ENCODE peak calls at places on chromosome 3, in nine cellular contexts. C is left ventricle myocardium inferior; L is GM20000; S is HFF-Myc; X is foreskin fibroblast; N is CD8-positive, alpha-beta T cell; G is mesothelial cell of epicardium; Q is neural progenitor cell; F is heart left ventricle. B is an unnamed sample.

GRCh38 chr3:150274372-150274771 is 133.7 kb upstream of the TSC22D2 start:
- DNase-seq in L (no peak), F (no peak), X (no peak), G (no peak), N (no peak), Q (no peak), C (no peak), S (no peak), B (no peak)

GRCh38 chr3:133445111-133445510 is 45.3 kb downstream of the BFSP2 start:
- DNase-seq in L (no peak), S (no peak), N (no peak), Q (no peak), C (no peak), F (no peak), G (no peak), X (no peak), B (no peak)

GRCh38 chr3:13634151-13634550 is 85.2 kb downstream of the FBLN2 start:
- DNase-seq in L (no peak), F (no peak), N (no peak), G (no peak), S (no peak), C (no peak), X (no peak), Q (no peak), B (no peak)

GRCh38 chr3:109702252-109702651 is 364.9 kb upstream of the DPPA4 start:
- DNase-seq in N (no peak), X (no peak), G (no peak), Q (no peak), L (peak; percentile 6), F (no peak), C (no peak), S (no peak), B (no peak)

GRCh38 chr3:99825239-99825638 is 7.6 kb downstream of the CMSS1 start:
- DNase-seq in N (no peak), Q (no peak), C (no peak), G (no peak), X (no peak), S (no peak), F (no peak), L (no peak), B (no peak)

GRCh38 chr3:130463221-130463620 is 53.8 kb upstream of the COL6A6 start:
- DNase-seq in S (no peak), L (no peak), Q (no peak), X (no peak), G (no peak), C (no peak), F (no peak), N (no peak), B (no peak)

GRCh38 chr3:50525987-50526386 is 22.6 kb upstream of the CACNA2D2 start:
- DNase-seq in G (peak; percentile 75), S (peak; percentile 17), F (no peak), X (peak; percentile 24), L (peak; percentile 74), Q (peak; percentile 87), N (no peak), C (peak; percentile 42), B (peak; percentile 79)

GRCh38 chr3:70982700-70983140 is 600.8 kb downstream of the FOXP1 start:
- DNase-seq in F (peak; percentile 40), Q (peak; percentile 52), C (no peak), G (peak; percentile 55), S (peak; percentile 56), X (peak; percentile 69), N (no peak), L (peak; percentile 41), B (no peak)

GRCh38 chr3:47245271-47245670 is 37.3 kb downstream of the KIF9 start:
- DNase-seq in N (no peak), C (no peak), S (no peak), X (no peak), F (no peak), Q (no peak), L (no peak), G (no peak), B (no peak)

GRCh38 chr3:47247131-47248064 is 35.2 kb downstream of the KIF9 start:
- DNase-seq in F (no peak), X (no peak), G (no peak), S (no peak), L (no peak), N (no peak), C (no peak), Q (no peak), B (no peak)

GRCh38 chr3:47239929-47240328 is 42.7 kb downstream of the KIF9 start:
- DNase-seq in C (no peak), Q (no peak), X (no peak), G (no peak), F (no peak), S (no peak), L (no peak), N (no peak), B (no peak)

GRCh38 chr3:47244531-47245100 is 38.0 kb downstream of the KIF9 start:
- DNase-seq in S (no peak), Q (no peak), F (no peak), X (no peak), G (no peak), C (no peak), L (no peak), N (no peak), B (no peak)

DNA sequence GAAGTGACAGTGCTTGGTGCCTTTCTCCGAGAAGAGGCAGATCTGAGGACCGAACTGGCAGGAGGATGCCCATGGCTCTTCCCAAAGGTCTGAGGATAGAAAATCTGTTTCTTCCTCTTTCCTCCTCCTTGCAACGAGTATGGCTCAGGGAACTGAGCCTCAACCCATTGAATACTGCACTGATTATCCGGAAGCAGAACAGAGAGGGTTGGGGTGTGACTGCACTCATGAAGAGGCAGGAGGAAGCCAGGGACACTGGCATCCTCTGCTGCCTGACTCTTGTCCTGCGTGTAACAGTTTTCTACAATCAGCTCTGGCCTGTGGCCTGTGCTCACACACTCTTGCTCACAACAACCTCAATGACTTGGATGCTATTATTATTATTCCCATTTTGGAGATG is 38.9 kb downstream of the KIF9 start:
- DNase-seq in N (no peak), L (no peak), Q (no peak), X (no peak), C (no peak), F (no peak), G (no peak), S (no peak), B (no peak)
- TF ChIP-seq CTCF in N (no peak), L (no peak), Q (no peak), X (no peak), C (no peak), F (no peak), G (no peak), S (no peak), B (no peak)

GRCh38 chr3:115819785-115820384 is 196.6 kb downstream of the GAP43 start:
- DNase-seq in S (peak; percentile 84), L (peak; percentile 66), G (peak; percentile 39), F (peak; percentile 68), Q (peak; percentile 89), C (peak; percentile 20), X (peak; percentile 71), N (peak; percentile 54), B (peak; percentile 48)

GRCh38 chr3:115823083-115823482 is 199.8 kb downstream of the GAP43 start:
- DNase-seq in F (no peak), Q (no peak), L (no peak), G (no peak), S (no peak), C (no peak), N (no peak), X (no peak), B (no peak)

GRCh38 chr3:115827494-115827893 is 204.2 kb downstream of the GAP43 start:
- DNase-seq in Q (no peak), X (no peak), L (no peak), S (no peak), N (no peak), G (no peak), F (no peak), C (no peak), B (no peak)

GRCh38 chr3:115825046-115825445 is 201.7 kb downstream of the GAP43 start:
- DNase-seq in L (no peak), C (no peak), Q (no peak), N (no peak), F (no peak), S (no peak), X (no peak), G (no peak), B (no peak)

DNA sequence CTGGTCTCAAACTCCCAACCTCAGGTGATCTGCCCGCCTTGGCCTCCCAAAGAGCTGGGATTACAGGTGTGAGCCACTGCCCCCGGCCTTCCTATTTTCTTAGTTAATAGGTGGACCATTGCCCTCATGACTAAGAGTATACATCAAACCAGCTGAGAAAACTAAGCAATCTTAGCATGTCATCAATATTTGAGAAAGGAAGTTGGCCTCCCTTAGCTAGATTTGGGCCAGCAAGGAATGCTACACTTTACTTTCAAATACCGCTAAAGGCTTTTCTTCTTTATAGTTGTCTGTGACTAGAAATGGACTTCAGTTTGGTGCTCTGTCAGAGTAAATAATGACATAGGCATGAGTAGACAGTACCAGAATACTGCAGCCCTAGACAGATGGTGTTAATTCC is 199.3 kb downstream of the GAP43 start:
- DNase-seq in F (no peak), N (no peak), S (no peak), G (no peak), L (no peak), C (no peak), Q (no peak), X (no peak), B (no peak)
- TF ChIP-seq CTCF in F (no peak), N (no peak), S (no peak), G (no peak), L (no peak), C (no peak), Q (no peak), X (no peak), B (no peak)

DNA sequence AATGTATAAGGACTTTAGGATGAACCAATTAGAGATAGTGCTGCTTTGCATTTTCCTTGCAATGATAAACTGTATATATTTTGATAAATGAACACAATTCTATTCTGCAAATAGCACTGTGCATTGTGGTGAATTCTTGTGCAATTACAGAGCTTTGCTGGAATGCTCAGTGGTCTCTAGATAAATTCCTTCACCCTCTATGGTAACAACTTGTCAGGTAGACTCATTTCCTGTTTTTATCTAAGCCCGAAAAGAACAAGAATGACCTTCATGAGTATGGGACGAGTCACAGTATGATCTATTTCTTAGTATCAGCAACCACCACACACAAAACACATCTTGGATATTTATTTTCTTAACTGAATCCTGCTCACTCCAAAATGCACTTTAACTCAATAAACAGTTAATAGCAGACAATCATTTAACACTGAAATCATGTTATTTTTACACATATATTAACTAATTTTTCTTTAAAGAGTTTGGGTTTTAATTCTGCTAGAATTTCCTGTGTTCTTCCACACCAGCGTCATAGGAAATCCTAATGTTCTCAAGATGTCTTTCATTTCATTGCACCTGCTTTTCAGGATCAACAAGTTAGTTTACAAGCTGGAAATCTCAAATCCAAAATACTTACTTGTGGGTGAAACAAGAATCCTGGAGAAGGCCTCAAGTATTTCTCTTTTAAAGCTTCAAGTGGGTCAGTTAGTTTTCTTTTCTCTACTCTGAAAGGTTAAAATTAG is 551.2 kb downstream of the MECOM start:
- DNase-seq in C (no peak), Q (no peak), F (no peak), S (peak; percentile 72), X (peak; percentile 88), G (no peak), N (no peak), L (no peak), B (no peak)
- TF ChIP-seq CTCF in C (no peak), Q (no peak), F (no peak), S (no peak), X (no peak), G (no peak), N (no peak), L (no peak), B (no peak)

GRCh38 chr3:11523793-11524160 is 119.9 kb downstream of the VGLL4 start:
- DNase-seq in F (no peak), X (no peak), L (no peak), S (no peak), N (no peak), G (no peak), Q (no peak), C (no peak), B (no peak)
- TF ChIP-seq CTCF in F (no peak), X (no peak), L (no peak), S (no peak), N (no peak), G (no peak), Q (no peak), C (no peak), B (no peak)